ENCODE peak calls at places on chromosomes 1 and 21, in seven cellular contexts. One of them, this sample, is unnamed.

GRCh38 chr1:218499021-218499691 is 154.0 kb downstream of the TGFB2 start:
- DNase-seq in activated T-helper 1 cell treated with anti-CD3 and anti-CD28 coated beads, Interleukin-2, amount 50 U/mL, for 16 hours: no peak
- DNase-seq in H7: no peak
- DNase-seq in LoVo: peak
- DNase-seq in transverse colon: no peak
- DNase-seq in SJSA1: peak
- DNase-seq in stimulated activated CD8-positive, alpha-beta memory T cell treated with anti-CD3 and anti-CD28 coated beads, Interleukin-4, amount 100 ng/mL, for 1 hour: no peak
- DNase-seq in this sample: peak

GRCh38 chr1:43934279-43934985 is 831 bp downstream of the ARTN start:
- DNase-seq in LoVo: peak
- DNase-seq in H7: peak
- DNase-seq in transverse colon: peak
- DNase-seq in activated T-helper 1 cell treated with anti-CD3 and anti-CD28 coated beads, Interleukin-2, amount 50 U/mL, for 16 hours: peak
- DNase-seq in SJSA1: peak
- DNase-seq in stimulated activated CD8-positive, alpha-beta memory T cell treated with anti-CD3 and anti-CD28 coated beads, Interleukin-4, amount 100 ng/mL, for 1 hour: peak
- DNase-seq in this sample: peak

GRCh38 chr1:47699492-47700220 is 261.8 kb downstream of the FOXD2 start:
- DNase-seq in H7: no peak
- DNase-seq in stimulated activated CD8-positive, alpha-beta memory T cell treated with anti-CD3 and anti-CD28 coated beads, Interleukin-4, amount 100 ng/mL, for 1 hour: no peak
- DNase-seq in transverse colon: no peak
- DNase-seq in SJSA1: no peak
- DNase-seq in LoVo: no peak
- DNase-seq in activated T-helper 1 cell treated with anti-CD3 and anti-CD28 coated beads, Interleukin-2, amount 50 U/mL, for 16 hours: no peak
- DNase-seq in this sample: no peak

GRCh38 chr1:1943834-1944570 is 24.9 kb upstream of the TMEM52 start:
- DNase-seq in SJSA1: peak
- DNase-seq in transverse colon: peak
- DNase-seq in LoVo: peak
- DNase-seq in H7: peak
- DNase-seq in activated T-helper 1 cell treated with anti-CD3 and anti-CD28 coated beads, Interleukin-2, amount 50 U/mL, for 16 hours: peak
- DNase-seq in stimulated activated CD8-positive, alpha-beta memory T cell treated with anti-CD3 and anti-CD28 coated beads, Interleukin-4, amount 100 ng/mL, for 1 hour: peak
- DNase-seq in this sample: peak

GRCh38 chr1:27816921-27817630 is 13.5 kb upstream of the PPP1R8 start:
- DNase-seq in SJSA1: peak
- DNase-seq in activated T-helper 1 cell treated with anti-CD3 and anti-CD28 coated beads, Interleukin-2, amount 50 U/mL, for 16 hours: no peak
- DNase-seq in LoVo: peak
- DNase-seq in transverse colon: peak
- DNase-seq in H7: no peak
- DNase-seq in stimulated activated CD8-positive, alpha-beta memory T cell treated with anti-CD3 and anti-CD28 coated beads, Interleukin-4, amount 100 ng/mL, for 1 hour: no peak
- DNase-seq in this sample: no peak

GRCh38 chr1:220184503-220184902 is 87.8 kb downstream of the RAB3GAP2 start:
- DNase-seq in transverse colon: no peak
- DNase-seq in LoVo: no peak
- DNase-seq in SJSA1: no peak
- DNase-seq in H7: no peak
- DNase-seq in stimulated activated CD8-positive, alpha-beta memory T cell treated with anti-CD3 and anti-CD28 coated beads, Interleukin-4, amount 100 ng/mL, for 1 hour: no peak
- DNase-seq in activated T-helper 1 cell treated with anti-CD3 and anti-CD28 coated beads, Interleukin-2, amount 50 U/mL, for 16 hours: no peak
- DNase-seq in this sample: no peak

GRCh38 chr1:81113688-81114087 is 687.0 kb upstream of the ADGRL2 start:
- DNase-seq in transverse colon: no peak
- DNase-seq in SJSA1: no peak
- DNase-seq in LoVo: no peak
- DNase-seq in H7: no peak
- DNase-seq in activated T-helper 1 cell treated with anti-CD3 and anti-CD28 coated beads, Interleukin-2, amount 50 U/mL, for 16 hours: no peak
- DNase-seq in stimulated activated CD8-positive, alpha-beta memory T cell treated with anti-CD3 and anti-CD28 coated beads, Interleukin-4, amount 100 ng/mL, for 1 hour: no peak
- DNase-seq in this sample: peak

GRCh38 chr21:46319192-46319591 is 4.5 kb downstream of the C21orf58 start:
- DNase-seq in H7: no peak
- DNase-seq in LoVo: no peak
- DNase-seq in transverse colon: no peak
- DNase-seq in SJSA1: no peak
- DNase-seq in stimulated activated CD8-positive, alpha-beta memory T cell treated with anti-CD3 and anti-CD28 coated beads, Interleukin-4, amount 100 ng/mL, for 1 hour: no peak
- DNase-seq in activated T-helper 1 cell treated with anti-CD3 and anti-CD28 coated beads, Interleukin-2, amount 50 U/mL, for 16 hours: no peak
- DNase-seq in this sample: no peak

GRCh38 chr1:8318436-8318835 is 522 bp downstream of the SLC45A1 start:
- DNase-seq in H7: no peak
- DNase-seq in transverse colon: no peak
- DNase-seq in stimulated activated CD8-positive, alpha-beta memory T cell treated with anti-CD3 and anti-CD28 coated beads, Interleukin-4, amount 100 ng/mL, for 1 hour: no peak
- DNase-seq in activated T-helper 1 cell treated with anti-CD3 and anti-CD28 coated beads, Interleukin-2, amount 50 U/mL, for 16 hours: no peak
- DNase-seq in LoVo: no peak
- DNase-seq in SJSA1: no peak
- DNase-seq in this sample: no peak

GRCh38 chr1:51650198-51650597 is 33.3 kb downstream of the OSBPL9 start:
- DNase-seq in activated T-helper 1 cell treated with anti-CD3 and anti-CD28 coated beads, Interleukin-2, amount 50 U/mL, for 16 hours: no peak
- DNase-seq in transverse colon: no peak
- DNase-seq in stimulated activated CD8-positive, alpha-beta memory T cell treated with anti-CD3 and anti-CD28 coated beads, Interleukin-4, amount 100 ng/mL, for 1 hour: no peak
- DNase-seq in H7: no peak
- DNase-seq in SJSA1: no peak
- DNase-seq in LoVo: no peak
- DNase-seq in this sample: no peak

GRCh38 chr1:8866173-8866791 is 12.2 kb downstream of the ENO1 start:
- DNase-seq in SJSA1: no peak
- DNase-seq in H7: no peak
- DNase-seq in stimulated activated CD8-positive, alpha-beta memory T cell treated with anti-CD3 and anti-CD28 coated beads, Interleukin-4, amount 100 ng/mL, for 1 hour: no peak
- DNase-seq in transverse colon: no peak
- DNase-seq in activated T-helper 1 cell treated with anti-CD3 and anti-CD28 coated beads, Interleukin-2, amount 50 U/mL, for 16 hours: no peak
- DNase-seq in LoVo: no peak
- DNase-seq in this sample: no peak

GRCh38 chr1:39905142-39905541 is 3.4 kb upstream of the MYCL start:
- DNase-seq in SJSA1: no peak
- DNase-seq in stimulated activated CD8-positive, alpha-beta memory T cell treated with anti-CD3 and anti-CD28 coated beads, Interleukin-4, amount 100 ng/mL, for 1 hour: no peak
- DNase-seq in H7: no peak
- DNase-seq in transverse colon: no peak
- DNase-seq in LoVo: no peak
- DNase-seq in activated T-helper 1 cell treated with anti-CD3 and anti-CD28 coated beads, Interleukin-2, amount 50 U/mL, for 16 hours: no peak
- DNase-seq in this sample: no peak

GRCh38 chr1:203144661-203145060 is 17.1 kb downstream of the ADORA1 start:
- DNase-seq in stimulated activated CD8-positive, alpha-beta memory T cell treated with anti-CD3 and anti-CD28 coated beads, Interleukin-4, amount 100 ng/mL, for 1 hour: no peak
- DNase-seq in transverse colon: no peak
- DNase-seq in SJSA1: no peak
- DNase-seq in activated T-helper 1 cell treated with anti-CD3 and anti-CD28 coated beads, Interleukin-2, amount 50 U/mL, for 16 hours: no peak
- DNase-seq in H7: no peak
- DNase-seq in LoVo: no peak
- DNase-seq in this sample: peak

GRCh38 chr21:32403201-32403701 is 9.3 kb upstream of the EVA1C start:
- DNase-seq in stimulated activated CD8-positive, alpha-beta memory T cell treated with anti-CD3 and anti-CD28 coated beads, Interleukin-4, amount 100 ng/mL, for 1 hour: no peak
- DNase-seq in H7: peak
- DNase-seq in activated T-helper 1 cell treated with anti-CD3 and anti-CD28 coated beads, Interleukin-2, amount 50 U/mL, for 16 hours: peak
- DNase-seq in transverse colon: peak
- DNase-seq in LoVo: peak
- DNase-seq in SJSA1: peak
- DNase-seq in this sample: no peak

GRCh38 chr1:226233293-226233692 is 9.8 kb downstream of the MIXL1 start:
- DNase-seq in SJSA1: no peak
- DNase-seq in H7: no peak
- DNase-seq in stimulated activated CD8-positive, alpha-beta memory T cell treated with anti-CD3 and anti-CD28 coated beads, Interleukin-4, amount 100 ng/mL, for 1 hour: no peak
- DNase-seq in LoVo: no peak
- DNase-seq in transverse colon: peak
- DNase-seq in activated T-helper 1 cell treated with anti-CD3 and anti-CD28 coated beads, Interleukin-2, amount 50 U/mL, for 16 hours: no peak
- DNase-seq in this sample: no peak

GRCh38 chr1:98030483-98030882 is 109.6 kb upstream of the DPYD start:
- DNase-seq in activated T-helper 1 cell treated with anti-CD3 and anti-CD28 coated beads, Interleukin-2, amount 50 U/mL, for 16 hours: no peak
- DNase-seq in transverse colon: no peak
- DNase-seq in SJSA1: peak
- DNase-seq in H7: no peak
- DNase-seq in LoVo: no peak
- DNase-seq in stimulated activated CD8-positive, alpha-beta memory T cell treated with anti-CD3 and anti-CD28 coated beads, Interleukin-4, amount 100 ng/mL, for 1 hour: no peak
- DNase-seq in this sample: peak

GRCh38 chr1:31937300-31938183 is 626 bp downstream of the PTP4A2 start:
- DNase-seq in activated T-helper 1 cell treated with anti-CD3 and anti-CD28 coated beads, Interleukin-2, amount 50 U/mL, for 16 hours: peak
- DNase-seq in H7: peak
- DNase-seq in transverse colon: peak
- DNase-seq in stimulated activated CD8-positive, alpha-beta memory T cell treated with anti-CD3 and anti-CD28 coated beads, Interleukin-4, amount 100 ng/mL, for 1 hour: peak
- DNase-seq in SJSA1: peak
- DNase-seq in LoVo: no peak
- DNase-seq in this sample: peak

GRCh38 chr1:155591770-155592169 is 18.2 kb upstream of the MSTO1 start:
- DNase-seq in stimulated activated CD8-positive, alpha-beta memory T cell treated with anti-CD3 and anti-CD28 coated beads, Interleukin-4, amount 100 ng/mL, for 1 hour: no peak
- DNase-seq in H7: peak
- DNase-seq in transverse colon: no peak
- DNase-seq in activated T-helper 1 cell treated with anti-CD3 and anti-CD28 coated beads, Interleukin-2, amount 50 U/mL, for 16 hours: peak
- DNase-seq in SJSA1: peak
- DNase-seq in LoVo: peak
- DNase-seq in this sample: peak

GRCh38 chr1:204196068-204196795 is at the start of gene KISS1:
- DNase-seq in activated T-helper 1 cell treated with anti-CD3 and anti-CD28 coated beads, Interleukin-2, amount 50 U/mL, for 16 hours: no peak
- DNase-seq in SJSA1: peak
- DNase-seq in H7: peak
- DNase-seq in transverse colon: no peak
- DNase-seq in stimulated activated CD8-positive, alpha-beta memory T cell treated with anti-CD3 and anti-CD28 coated beads, Interleukin-4, amount 100 ng/mL, for 1 hour: no peak
- DNase-seq in LoVo: no peak
- DNase-seq in this sample: no peak

This sample was measured in RCC 7860.